ENCODE peak calls at places on chromosomes 7 and 10, in eight cellular contexts. H, E, K, T, P, M, L and O are unnamed samples.
A peak's percentile ranks its signal among the peaks of the same experiment; 100 is the strongest.

GRCh38 chr10:35949820-35950219 is 307.7 kb upstream of the FZD8 start:
- DNase-seq in H (no peak), E (no peak), K (no peak), T (peak; percentile 11), P (no peak), M (no peak), L (no peak), O (no peak)

GRCh38 chr10:131726460-131726861 is 174.3 kb upstream of the PPP2R2D start:
- DNase-seq in H (peak; percentile 6), E (no peak), K (peak; percentile 43), T (peak; percentile 23), P (no peak), M (peak; percentile 54), L (no peak), O (no peak)

GRCh38 chr10:58356756-58357155 is 21.9 kb downstream of the UBE2D1 start:
- DNase-seq in H (no peak), E (no peak), K (no peak), T (no peak), P (no peak), M (no peak), L (peak; percentile 8), O (no peak)

GRCh38 chr7:151233111-151233701 is 923 bp downstream of the CHPF2 start:
- DNase-seq in H (no peak), E (peak; percentile 66), K (peak; percentile 52), T (peak; percentile 39), P (peak; percentile 77), M (no peak), L (peak; percentile 37), O (peak; percentile 53)

GRCh38 chr7:116786791-116787443 is 75.5 kb upstream of the CAPZA2 start:
- DNase-seq in H (no peak), E (no peak), K (no peak), T (peak; percentile 13), P (no peak), M (no peak), L (peak; percentile 14), O (peak; percentile 50)

GRCh38 chr7:45645141-45645969 is 71.2 kb downstream of the ADCY1 start:
- DNase-seq in H (no peak), E (no peak), K (peak; percentile 9), T (no peak), P (no peak), M (no peak), L (no peak), O (no peak)

GRCh38 chr7:44638611-44639557 is 32.5 kb downstream of the OGDH start:
- DNase-seq in H (no peak), E (no peak), K (peak; percentile 77), T (no peak), P (peak; percentile 73), M (no peak), L (peak; percentile 36), O (peak; percentile 71)

GRCh38 chr7:2903686-2904162 is 59.6 kb upstream of the GNA12 start:
- DNase-seq in H (no peak), E (no peak), K (no peak), T (no peak), P (no peak), M (no peak), L (no peak), O (no peak)